ENCODE peak calls at places on chromosome 16, in four cellular contexts. G is left cardiac atrium, B is NCI-H82, X is 8988T. T is an unnamed sample.

GRCh38 chr16:65846210-65846602 is 520.3 kb upstream of the CDH5 start:
- DNase-seq in G (no peak), B (no peak), X (no peak), T (no peak)

GRCh38 chr16:80618862-80619648 is 78.3 kb downstream of the DYNLRB2 start:
- DNase-seq in G (no peak), B (no peak), X (no peak), T (no peak)

GRCh38 chr16:59042296-59042695 is 308.2 kb upstream of the GOT2 start:
- DNase-seq in G (no peak), B (no peak), X (no peak), T (no peak)

GRCh38 chr16:23563186-23563585 is 5.7 kb downstream of the UBFD1 start:
- DNase-seq in G (no peak), B (no peak), X (no peak), T (no peak)

GRCh38 chr16:81615833-81616232 is 163.3 kb upstream of the PLCG2 start:
- DNase-seq in G (no peak), B (no peak), X (no peak), T (no peak)

GRCh38 chr16:29820730-29821662 is 734 bp downstream of the MVP start:
- DNase-seq in G (peak), B (no peak), X (no peak), T (peak)

GRCh38 chr16:22297114-22297870 is at the start of gene POLR3E:
- DNase-seq in G (peak), B (peak), X (peak), T (peak)

GRCh38 chr16:68605746-68606145 is 39.4 kb upstream of the CDH3 start:
- DNase-seq in G (no peak), B (no peak), X (no peak), T (no peak)

GRCh38 chr16:27475561-27475960 is 73.6 kb downstream of the IL21R start:
- DNase-seq in G (no peak), B (no peak), X (no peak), T (no peak)

GRCh38 chr16:74896389-74897370 is 88.2 kb downstream of the WDR59 start:
- DNase-seq in G (no peak), B (no peak), X (peak), T (no peak)

GRCh38 chr16:83835972-83836566 is 28.3 kb downstream of the HSBP1 start:
- DNase-seq in G (no peak), B (no peak), X (no peak), T (no peak)

GRCh38 chr16:1564325-1564724 is 30.9 kb downstream of the TMEM204 start:
- DNase-seq in G (no peak), B (peak), X (no peak), T (no peak)

GRCh38 chr16:28554634-28555423 is 1.1 kb downstream of the SGF29 start:
- DNase-seq in G (no peak), B (no peak), X (no peak), T (no peak)

GRCh38 chr16:75965504-75966374 is 239.4 kb upstream of the CPHXL start:
- DNase-seq in G (no peak), B (no peak), X (no peak), T (no peak)

GRCh38 chr16:69848635-69849545 is 86.8 kb downstream of the WWP2 start:
- DNase-seq in G (peak), B (peak), X (no peak), T (peak)

GRCh38 chr16:85617948-85618347 is 4.8 kb downstream of the GSE1 start:
- DNase-seq in G (no peak), B (no peak), X (no peak), T (no peak)

GRCh38 chr16:84843149-84844048 is 23.6 kb downstream of the CRISPLD2 start:
- DNase-seq in G (no peak), B (no peak), X (peak), T (no peak)

GRCh38 chr16:86826931-86827330 is 248.6 kb downstream of the FOXL1 start:
- DNase-seq in G (no peak), B (no peak), X (no peak), T (no peak)

GRCh38 chr16:48188449-48189102 is 32.8 kb upstream of the ABCC12 start:
- DNase-seq in G (no peak), B (peak), X (no peak), T (no peak)

GRCh38 chr16:85046957-85047866 is 19.6 kb downstream of the KIAA0513 start:
- DNase-seq in G (peak), B (no peak), X (no peak), T (no peak)

GRCh38 chr16:54937673-54938350 is 7.1 kb downstream of the IRX5 start:
- DNase-seq in G (no peak), B (peak), X (no peak), T (no peak)